ENCODE peak calls at places on chromosomes 5 and 9, in ten cellular contexts. One of them, this sample, is unnamed.

GRCh38 chr9:4167040-4167671 is 132.7 kb downstream of the GLIS3 start:
- DNase-seq in psoas muscle: no peak
- DNase-seq in keratinocyte: peak
- DNase-seq in neuronal stem cell: no peak
- DNase-seq in GM23338: no peak
- DNase-seq in CD8-positive, alpha-beta T cell: no peak
- DNase-seq in IMR-90: peak
- DNase-seq in uterus: no peak
- DNase-seq in HL-60: no peak
- DNase-seq in heart left ventricle: no peak
- DNase-seq in this sample: no peak

GRCh38 chr9:77879344-77880089 is 152.1 kb downstream of the GNAQ start:
- DNase-seq in IMR-90: no peak
- DNase-seq in HL-60: no peak
- DNase-seq in uterus: no peak
- DNase-seq in GM23338: no peak
- DNase-seq in heart left ventricle: no peak
- DNase-seq in psoas muscle: peak
- DNase-seq in keratinocyte: no peak
- DNase-seq in CD8-positive, alpha-beta T cell: no peak
- DNase-seq in neuronal stem cell: no peak
- DNase-seq in this sample: no peak

GRCh38 chr5:65809817-65810531 is 88.0 kb downstream of the NLN start:
- DNase-seq in HL-60: no peak
- DNase-seq in GM23338: no peak
- DNase-seq in heart left ventricle: peak
- DNase-seq in CD8-positive, alpha-beta T cell: no peak
- DNase-seq in IMR-90: peak
- DNase-seq in neuronal stem cell: no peak
- DNase-seq in uterus: peak
- DNase-seq in psoas muscle: peak
- DNase-seq in keratinocyte: no peak
- DNase-seq in this sample: no peak

GRCh38 chr9:124478014-124478753 is 27.9 kb downstream of the ADGRD2 start:
- DNase-seq in psoas muscle: no peak
- DNase-seq in uterus: no peak
- DNase-seq in neuronal stem cell: no peak
- DNase-seq in keratinocyte: no peak
- DNase-seq in heart left ventricle: no peak
- DNase-seq in CD8-positive, alpha-beta T cell: no peak
- DNase-seq in HL-60: no peak
- DNase-seq in GM23338: peak
- DNase-seq in IMR-90: no peak
- DNase-seq in this sample: no peak

GRCh38 chr5:161572914-161573313 is 26.4 kb upstream of the GABRB2 start:
- DNase-seq in GM23338: no peak
- DNase-seq in neuronal stem cell: no peak
- DNase-seq in psoas muscle: no peak
- DNase-seq in HL-60: no peak
- DNase-seq in heart left ventricle: no peak
- DNase-seq in uterus: no peak
- DNase-seq in CD8-positive, alpha-beta T cell: no peak
- DNase-seq in keratinocyte: no peak
- DNase-seq in IMR-90: no peak
- DNase-seq in this sample: no peak

GRCh38 chr9:98707158-98708102 is 1.3 kb downstream of the GABBR2 start:
- DNase-seq in keratinocyte: no peak
- DNase-seq in heart left ventricle: peak
- DNase-seq in IMR-90: peak
- DNase-seq in GM23338: peak
- DNase-seq in HL-60: peak
- DNase-seq in uterus: no peak
- DNase-seq in CD8-positive, alpha-beta T cell: no peak
- DNase-seq in neuronal stem cell: peak
- DNase-seq in psoas muscle: peak
- DNase-seq in this sample: no peak

GRCh38 chr9:4177970-4178758 is 121.7 kb downstream of the GLIS3 start:
- DNase-seq in psoas muscle: no peak
- DNase-seq in neuronal stem cell: no peak
- DNase-seq in uterus: no peak
- DNase-seq in keratinocyte: no peak
- DNase-seq in GM23338: no peak
- DNase-seq in CD8-positive, alpha-beta T cell: no peak
- DNase-seq in IMR-90: no peak
- DNase-seq in HL-60: no peak
- DNase-seq in heart left ventricle: no peak
- DNase-seq in this sample: no peak

GRCh38 chr9:136808075-136808780 is 480 bp downstream of the RABL6 start:
- DNase-seq in heart left ventricle: no peak
- DNase-seq in IMR-90: no peak
- DNase-seq in neuronal stem cell: no peak
- DNase-seq in HL-60: peak
- DNase-seq in psoas muscle: no peak
- DNase-seq in CD8-positive, alpha-beta T cell: peak
- DNase-seq in keratinocyte: no peak
- DNase-seq in uterus: no peak
- DNase-seq in GM23338: no peak
- DNase-seq in this sample: no peak

GRCh38 chr9:124206391-124206790 is 51.4 kb upstream of the NEK6 start:
- DNase-seq in uterus: no peak
- DNase-seq in CD8-positive, alpha-beta T cell: no peak
- DNase-seq in IMR-90: no peak
- DNase-seq in GM23338: no peak
- DNase-seq in heart left ventricle: no peak
- DNase-seq in HL-60: no peak
- DNase-seq in neuronal stem cell: no peak
- DNase-seq in keratinocyte: no peak
- DNase-seq in psoas muscle: no peak
- DNase-seq in this sample: no peak

GRCh38 chr9:137740311-137740710 is 121.5 kb downstream of the EHMT1 start:
- DNase-seq in keratinocyte: no peak
- DNase-seq in neuronal stem cell: no peak
- DNase-seq in GM23338: no peak
- DNase-seq in uterus: no peak
- DNase-seq in heart left ventricle: peak
- DNase-seq in psoas muscle: no peak
- DNase-seq in CD8-positive, alpha-beta T cell: no peak
- DNase-seq in HL-60: no peak
- DNase-seq in IMR-90: peak
- DNase-seq in this sample: no peak

GRCh38 chr5:132383261-132383660 is 13.8 kb downstream of the SLC22A5 start:
- DNase-seq in psoas muscle: no peak
- DNase-seq in uterus: no peak
- DNase-seq in GM23338: no peak
- DNase-seq in keratinocyte: no peak
- DNase-seq in IMR-90: no peak
- DNase-seq in HL-60: no peak
- DNase-seq in heart left ventricle: no peak
- DNase-seq in CD8-positive, alpha-beta T cell: no peak
- DNase-seq in neuronal stem cell: no peak
- DNase-seq in this sample: no peak

GRCh38 chr9:4295160-4295559 is 4.7 kb downstream of the GLIS3 start:
- DNase-seq in neuronal stem cell: no peak
- DNase-seq in CD8-positive, alpha-beta T cell: no peak
- DNase-seq in heart left ventricle: no peak
- DNase-seq in uterus: no peak
- DNase-seq in psoas muscle: no peak
- DNase-seq in GM23338: no peak
- DNase-seq in HL-60: no peak
- DNase-seq in IMR-90: no peak
- DNase-seq in keratinocyte: no peak
- DNase-seq in this sample: no peak

GRCh38 chr9:111959960-111960359 is 63.3 kb downstream of the UGCG start:
- DNase-seq in GM23338: no peak
- DNase-seq in IMR-90: peak
- DNase-seq in uterus: no peak
- DNase-seq in neuronal stem cell: no peak
- DNase-seq in HL-60: no peak
- DNase-seq in heart left ventricle: no peak
- DNase-seq in CD8-positive, alpha-beta T cell: no peak
- DNase-seq in psoas muscle: no peak
- DNase-seq in keratinocyte: peak
- DNase-seq in this sample: peak
- H3K27ac ChIP-seq in GM23338: no peak
- H3K27ac ChIP-seq in IMR-90: peak
- H3K27ac ChIP-seq in uterus: no peak
- H3K27ac ChIP-seq in neuronal stem cell: no peak
- H3K27ac ChIP-seq in HL-60: no peak
- H3K27ac ChIP-seq in heart left ventricle: no peak
- H3K27ac ChIP-seq in CD8-positive, alpha-beta T cell: no peak
- H3K27ac ChIP-seq in psoas muscle: peak
- H3K27ac ChIP-seq in keratinocyte: peak
- H3K27ac ChIP-seq in this sample: peak

DNA sequence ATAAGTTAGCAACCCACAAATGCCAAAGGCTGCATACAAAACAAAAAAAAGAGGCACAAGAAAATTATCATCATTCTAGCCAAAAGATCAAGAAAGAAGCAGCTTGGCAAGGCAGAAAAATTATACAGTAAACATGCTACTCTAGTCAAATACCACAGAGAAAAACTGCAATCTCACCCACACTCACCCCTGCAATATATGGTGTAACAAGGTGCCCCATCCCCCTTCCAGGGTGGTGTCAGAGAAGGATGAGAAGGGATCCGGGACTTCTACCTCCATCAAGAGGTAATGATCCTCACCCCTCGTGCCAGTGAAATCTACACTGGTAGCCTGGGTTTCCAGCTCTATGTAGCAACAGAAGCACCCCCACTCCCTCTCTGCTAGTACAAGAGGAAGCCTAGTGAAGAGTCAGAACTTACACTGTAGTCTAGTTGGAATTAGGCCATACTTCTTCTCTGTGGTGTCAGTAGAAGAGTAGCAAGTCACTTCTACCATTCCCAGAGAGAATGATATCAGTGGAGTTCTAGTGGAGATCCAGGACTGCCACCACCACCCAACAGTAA is 18.9 kb downstream of the SLCO4C1 start:
- DNase-seq in HL-60: peak
- DNase-seq in keratinocyte: no peak
- DNase-seq in psoas muscle: no peak
- DNase-seq in IMR-90: no peak
- DNase-seq in neuronal stem cell: no peak
- DNase-seq in uterus: no peak
- DNase-seq in CD8-positive, alpha-beta T cell: no peak
- DNase-seq in GM23338: no peak
- DNase-seq in heart left ventricle: no peak
- DNase-seq in this sample: no peak
- H3K27ac ChIP-seq in HL-60: peak
- H3K27ac ChIP-seq in keratinocyte: no peak
- H3K27ac ChIP-seq in psoas muscle: no peak
- H3K27ac ChIP-seq in IMR-90: no peak
- H3K27ac ChIP-seq in neuronal stem cell: no peak
- H3K27ac ChIP-seq in uterus: no peak
- H3K27ac ChIP-seq in CD8-positive, alpha-beta T cell: no peak
- H3K27ac ChIP-seq in GM23338: no peak
- H3K27ac ChIP-seq in heart left ventricle: no peak
- H3K27ac ChIP-seq in this sample: no peak

DNA sequence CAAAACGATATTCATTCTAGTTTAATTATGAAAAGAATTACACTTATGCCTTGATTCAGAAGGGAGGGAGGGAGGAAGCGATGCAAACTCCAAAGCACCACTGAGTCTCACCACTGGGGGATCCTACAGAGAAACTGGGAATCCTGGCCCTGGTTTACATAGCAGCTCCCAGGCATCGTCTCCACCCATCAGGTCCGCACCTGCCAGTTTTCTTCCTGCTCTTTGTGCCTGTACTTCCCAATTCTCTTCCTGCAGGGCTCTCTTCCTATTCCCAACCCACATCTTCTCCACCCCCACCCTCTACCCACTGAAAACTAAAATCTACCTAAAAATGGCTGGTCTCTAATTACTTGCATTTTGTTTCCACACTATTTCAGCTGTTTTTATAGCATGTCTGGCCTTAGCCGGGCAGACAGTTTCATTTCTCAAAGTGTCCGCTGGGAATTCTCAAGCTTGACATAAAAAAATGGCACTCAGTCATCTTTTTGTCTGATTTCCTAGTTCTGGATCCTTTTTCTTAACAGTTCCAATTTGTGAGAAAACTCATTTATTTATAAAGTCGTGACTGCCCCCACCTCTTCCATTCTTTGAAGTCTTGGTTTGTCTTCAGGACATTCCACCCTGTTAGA is 1.6 kb upstream of the TNIP1 start:
- DNase-seq in GM23338: peak
- DNase-seq in IMR-90: peak
- DNase-seq in uterus: no peak
- DNase-seq in keratinocyte: no peak
- DNase-seq in neuronal stem cell: peak
- DNase-seq in heart left ventricle: no peak
- DNase-seq in CD8-positive, alpha-beta T cell: no peak
- DNase-seq in HL-60: no peak
- DNase-seq in psoas muscle: no peak
- DNase-seq in this sample: no peak
- H3K27ac ChIP-seq in GM23338: no peak
- H3K27ac ChIP-seq in IMR-90: no peak
- H3K27ac ChIP-seq in uterus: peak
- H3K27ac ChIP-seq in keratinocyte: peak
- H3K27ac ChIP-seq in neuronal stem cell: no peak
- H3K27ac ChIP-seq in heart left ventricle: peak
- H3K27ac ChIP-seq in CD8-positive, alpha-beta T cell: no peak
- H3K27ac ChIP-seq in HL-60: peak
- H3K27ac ChIP-seq in psoas muscle: peak
- H3K27ac ChIP-seq in this sample: peak

GRCh38 chr5:111834926-111835599 is 78.1 kb upstream of the NREP start:
- DNase-seq in keratinocyte: no peak
- DNase-seq in neuronal stem cell: no peak
- DNase-seq in GM23338: no peak
- DNase-seq in uterus: no peak
- DNase-seq in CD8-positive, alpha-beta T cell: no peak
- DNase-seq in psoas muscle: no peak
- DNase-seq in heart left ventricle: no peak
- DNase-seq in IMR-90: peak
- DNase-seq in HL-60: no peak
- DNase-seq in this sample: no peak

GRCh38 chr5:111830333-111830732 is 73.3 kb upstream of the NREP start:
- DNase-seq in HL-60: no peak
- DNase-seq in neuronal stem cell: no peak
- DNase-seq in heart left ventricle: no peak
- DNase-seq in GM23338: no peak
- DNase-seq in psoas muscle: no peak
- DNase-seq in IMR-90: peak
- DNase-seq in uterus: no peak
- DNase-seq in keratinocyte: peak
- DNase-seq in CD8-positive, alpha-beta T cell: no peak
- DNase-seq in this sample: peak

GRCh38 chr5:111826064-111826463 is 69.1 kb upstream of the NREP start:
- DNase-seq in keratinocyte: no peak
- DNase-seq in psoas muscle: no peak
- DNase-seq in neuronal stem cell: no peak
- DNase-seq in uterus: no peak
- DNase-seq in IMR-90: no peak
- DNase-seq in GM23338: no peak
- DNase-seq in CD8-positive, alpha-beta T cell: no peak
- DNase-seq in HL-60: no peak
- DNase-seq in heart left ventricle: no peak
- DNase-seq in this sample: no peak

DNA sequence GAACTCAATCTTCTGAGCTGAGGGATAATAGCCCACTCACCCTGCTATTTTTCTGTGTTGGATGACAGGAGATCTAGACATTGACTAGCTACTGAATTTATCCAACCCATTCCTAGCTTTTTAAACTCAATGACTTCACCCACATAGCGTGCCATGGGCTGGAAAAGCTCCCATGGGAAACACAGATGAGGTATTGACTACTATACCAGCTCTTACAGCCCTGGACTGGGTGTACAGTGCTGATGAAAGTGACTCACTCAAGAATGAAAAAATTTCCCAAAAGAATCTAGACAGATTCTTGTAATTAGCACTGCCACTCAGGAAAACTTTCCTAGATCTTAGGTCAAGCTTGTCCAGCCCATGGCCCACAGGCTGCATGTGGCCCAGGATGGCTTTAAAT is 72.7 kb upstream of the NREP start:
- DNase-seq in HL-60: no peak
- DNase-seq in CD8-positive, alpha-beta T cell: no peak
- DNase-seq in uterus: no peak
- DNase-seq in neuronal stem cell: no peak
- DNase-seq in GM23338: no peak
- DNase-seq in keratinocyte: peak
- DNase-seq in IMR-90: peak
- DNase-seq in heart left ventricle: no peak
- DNase-seq in psoas muscle: no peak
- DNase-seq in this sample: peak
- H3K27ac ChIP-seq in HL-60: no peak
- H3K27ac ChIP-seq in CD8-positive, alpha-beta T cell: no peak
- H3K27ac ChIP-seq in uterus: no peak
- H3K27ac ChIP-seq in neuronal stem cell: no peak
- H3K27ac ChIP-seq in GM23338: no peak
- H3K27ac ChIP-seq in keratinocyte: peak
- H3K27ac ChIP-seq in IMR-90: no peak
- H3K27ac ChIP-seq in heart left ventricle: no peak
- H3K27ac ChIP-seq in psoas muscle: no peak
- H3K27ac ChIP-seq in this sample: peak